ENCODE peak calls at places on chromosomes 11 and 22, in eight cellular contexts. D is body of pancreas, Z is GM23338, T is HCT116, I is adrenal gland, J is PC-3, S is cardiac muscle cell, L is astrocyte. P is an unnamed sample. For H3K36me3, the result is how much of the 10 kb centered on the place peaks cover.

GRCh38 chr11:85698195-85698594 is 12.2 kb upstream of the CCDC89 start:
- DNase-seq in D (no peak), Z (no peak), T (no peak), I (no peak), J (peak), S (no peak), L (no peak), P (no peak)

GRCh38 chr11:109036011-109036410 is 371.1 kb downstream of the DDX10 start:
- DNase-seq in D (no peak), Z (peak), T (no peak), I (no peak), J (no peak), S (no peak), L (no peak), P (no peak)

GRCh38 chr11:63687845-63688244 is 6.5 kb downstream of the RTN3 start:
- DNase-seq in D (no peak), Z (no peak), T (no peak), I (no peak), J (no peak), S (no peak), L (no peak), P (no peak)

GRCh38 chr11:128105950-128106349 is 481.4 kb downstream of the ETS1 start:
- DNase-seq in D (no peak), Z (no peak), T (no peak), I (no peak), J (no peak), S (no peak), L (no peak), P (no peak)

GRCh38 chr22:29268511-29269229 is 602 bp downstream of the EWSR1 start:
- DNase-seq in D (peak), Z (peak), T (peak), I (peak), J (peak), S (peak), L (peak), P (no peak)

GRCh38 chr11:45643585-45643984 is 21.8 kb downstream of the CHST1 start:
- DNase-seq in D (no peak), Z (no peak), T (no peak), I (no peak), J (no peak), S (no peak), L (no peak), P (no peak)

GRCh38 chr11:74949748-74950127 is 672 bp downstream of the SPCS2 start:
- DNase-seq in D (no peak), Z (peak), T (no peak), I (no peak), J (no peak), S (no peak), L (peak), P (no peak)

GRCh38 chr11:832529-833113 is at the start of gene CD151:
- DNase-seq in D (peak), Z (peak), T (no peak), I (peak), J (peak), S (peak), L (no peak), P (no peak)

GRCh38 chr11:2397005-2397404 is 3.5 kb upstream of the TSSC4 start:
- DNase-seq in D (no peak), Z (no peak), T (no peak), I (no peak), J (no peak), S (no peak), L (no peak), P (no peak)
- H3K36me3 ChIP-seq in D (under half), Z (under half), T (under half), I (half or more), J (under half), S (under half), L (under half), P (half or more)

GRCh38 chr11:8426076-8426475 is 162.4 kb upstream of the LMO1 start:
- DNase-seq in D (no peak), Z (no peak), T (no peak), I (no peak), J (no peak), S (no peak), L (no peak), P (no peak)

DNA sequence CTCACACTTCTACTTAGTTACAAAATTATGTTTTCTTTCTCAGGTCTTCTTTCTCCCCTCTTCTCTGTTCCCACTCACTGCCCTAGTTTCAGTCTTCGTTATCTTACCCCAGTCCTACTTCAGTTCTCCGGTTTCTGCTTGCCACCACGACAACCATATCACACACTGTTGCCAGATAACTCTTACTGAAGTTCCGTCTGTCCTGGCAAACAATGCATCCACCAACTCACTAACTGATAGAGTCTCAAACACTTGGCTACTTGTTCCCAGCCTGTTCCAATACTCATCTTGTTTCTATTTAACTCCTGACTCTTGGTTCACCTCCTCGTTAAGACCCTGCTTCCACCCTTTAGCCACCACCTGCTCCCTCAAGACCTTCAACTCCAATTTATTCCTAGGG is 164.5 kb downstream of the STK33 start:
- DNase-seq in D (no peak), Z (no peak), T (no peak), I (no peak), J (no peak), S (no peak), L (no peak), P (no peak)
- H3K27ac ChIP-seq in D (no peak), Z (no peak), T (no peak), I (no peak), J (no peak), S (no peak), L (no peak), P (no peak)

DNA sequence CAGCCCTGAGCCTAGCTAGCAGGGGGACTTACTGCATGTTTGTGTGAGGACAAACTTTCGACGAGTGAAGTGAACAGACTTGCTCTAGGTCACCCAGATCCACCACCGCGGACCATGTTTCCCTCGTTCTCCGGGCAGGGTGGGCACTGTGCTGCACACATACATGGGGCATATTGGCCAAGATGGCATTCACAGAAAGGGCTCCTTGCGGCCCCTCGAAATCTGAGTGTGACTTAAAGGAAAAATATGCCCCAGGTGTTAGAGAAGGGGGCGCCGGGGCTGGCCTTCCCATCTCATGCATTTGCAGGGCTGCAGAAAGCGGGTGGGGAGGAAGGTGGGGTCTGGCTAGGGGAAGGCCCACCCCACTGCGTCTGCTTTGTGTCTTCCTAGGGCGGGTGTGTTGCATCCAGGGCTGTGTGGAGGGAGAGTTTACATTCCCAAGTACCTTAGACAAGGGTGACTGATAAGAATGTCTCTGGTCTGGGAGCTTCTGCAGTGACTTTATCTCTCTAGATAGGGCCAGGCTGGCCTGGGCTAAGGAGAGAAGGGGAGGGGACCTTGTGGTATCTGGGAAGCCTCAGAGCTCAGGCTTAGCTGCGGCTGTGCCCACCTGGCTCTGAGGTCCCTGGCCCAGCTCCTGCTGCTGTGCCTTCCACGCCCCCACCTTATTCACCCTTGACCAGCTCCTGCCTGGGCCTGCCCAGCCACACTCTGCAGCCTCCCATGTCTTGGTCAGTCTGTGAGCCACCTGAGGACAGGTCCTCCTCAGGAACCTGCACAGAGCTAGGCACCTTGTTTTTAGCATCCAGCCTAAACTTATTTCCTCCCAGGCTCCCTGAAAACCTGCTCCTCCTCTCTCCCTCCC is 45.8 kb downstream of the LRRC32 start:
- DNase-seq in D (no peak), Z (no peak), T (no peak), I (no peak), J (no peak), S (no peak), L (no peak), P (peak)
- H3K4me3 ChIP-seq in D (no peak), Z (no peak), T (no peak), I (no peak), J (no peak), S (no peak), L (no peak), P (no peak)

GRCh38 chr11:47148903-47149535 is 27.7 kb downstream of the ARFGAP2 start:
- DNase-seq in D (peak), Z (no peak), T (no peak), I (no peak), J (no peak), S (peak), L (no peak), P (no peak)
- H3K36me3 ChIP-seq in D (under half), Z (under half), T (under half), I (under half), J (under half), S (under half), L (under half), P (under half)

DNA sequence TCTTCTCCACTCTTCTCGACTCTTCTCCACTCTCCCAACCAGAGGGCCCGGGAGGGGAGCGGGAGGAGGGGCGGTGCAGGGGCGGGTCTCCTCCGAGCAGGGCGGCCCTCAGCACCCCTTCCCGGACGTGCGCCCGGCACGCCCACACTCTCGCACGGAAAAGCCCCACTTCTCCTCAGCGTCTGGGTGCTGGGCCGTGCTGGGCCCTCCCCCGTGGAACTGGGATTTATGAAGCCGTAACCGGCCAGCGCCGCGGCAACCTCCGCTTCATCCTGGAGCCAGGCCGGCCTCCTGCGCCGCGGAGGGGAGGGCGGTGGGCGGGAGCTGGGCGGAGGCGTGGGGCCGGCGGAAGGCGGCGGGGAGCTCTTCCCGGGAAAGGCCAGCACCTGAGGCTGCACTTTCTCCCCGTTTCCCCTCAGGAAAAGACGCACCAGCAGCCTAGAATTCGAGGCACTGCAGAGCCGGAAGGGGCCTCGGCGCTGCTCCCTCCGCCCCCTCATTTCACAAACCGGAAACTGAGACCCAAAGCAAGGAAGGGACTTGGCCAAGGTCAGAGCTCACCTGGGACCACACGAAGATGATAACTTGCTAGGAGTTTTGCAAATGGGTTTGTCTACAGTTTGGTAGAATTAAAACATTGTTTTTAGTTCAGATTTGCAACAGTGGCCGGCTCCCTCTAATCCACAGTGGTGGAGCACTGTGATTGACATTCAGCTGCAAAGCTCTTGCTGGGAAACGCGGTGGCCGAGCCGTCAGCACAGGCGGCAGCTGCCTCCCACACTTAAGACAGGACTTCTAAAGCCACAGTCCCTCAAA is 31.6 kb upstream of the JAM3 start:
- DNase-seq in D (peak), Z (peak), T (no peak), I (peak), J (peak), S (peak), L (peak), P (peak)
- H3K27ac ChIP-seq in D (peak), Z (peak), T (no peak), I (peak), J (no peak), S (peak), L (no peak), P (peak)

DNA sequence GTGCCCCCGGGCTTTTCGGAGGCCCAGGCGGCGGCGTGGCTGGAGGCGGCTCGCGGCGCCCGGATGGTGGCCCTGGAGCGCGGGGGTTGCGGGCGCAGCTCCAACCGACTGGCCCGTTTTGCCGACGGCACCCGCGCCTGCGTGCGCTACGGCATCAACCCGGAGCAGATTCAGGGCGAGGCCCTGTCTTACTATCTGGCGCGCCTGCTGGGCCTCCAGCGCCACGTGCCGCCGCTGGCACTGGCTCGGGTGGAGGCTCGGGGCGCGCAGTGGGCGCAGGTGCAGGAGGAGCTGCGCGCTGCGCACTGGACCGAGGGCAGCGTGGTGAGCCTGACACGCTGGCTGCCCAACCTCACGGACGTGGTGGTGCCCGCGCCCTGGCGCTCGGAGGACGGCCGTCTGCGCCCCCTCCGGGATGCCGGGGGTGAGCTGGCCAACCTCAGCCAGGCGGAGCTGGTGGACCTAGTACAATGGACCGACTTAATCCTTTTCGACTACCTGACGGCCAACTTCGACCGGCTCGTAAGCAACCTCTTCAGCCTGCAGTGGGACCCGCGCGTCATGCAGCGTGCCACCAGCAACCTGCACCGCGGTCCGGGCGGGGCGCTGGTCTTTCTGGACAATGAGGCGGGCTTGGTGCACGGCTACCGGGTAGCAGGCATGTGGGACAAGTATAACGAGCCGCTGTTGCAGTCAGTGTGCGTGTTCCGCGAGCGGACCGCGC is 932 bp downstream of the FJX1 start:
- DNase-seq in D (peak), Z (peak), T (no peak), I (peak), J (peak), S (peak), L (peak), P (peak)
- H3K4me3 ChIP-seq in D (peak), Z (peak), T (peak), I (no peak), J (peak), S (peak), L (peak), P (peak)

GRCh38 chr22:36829370-36830002 is 12.7 kb upstream of the PVALB start:
- DNase-seq in D (no peak), Z (no peak), T (no peak), I (no peak), J (no peak), S (no peak), L (no peak), P (no peak)
- H3K36me3 ChIP-seq in D (under half), Z (under half), T (under half), I (under half), J (under half), S (under half), L (under half), P (under half)

GRCh38 chr22:46467006-46467405 is 70.4 kb downstream of the CELSR1 start:
- DNase-seq in D (no peak), Z (no peak), T (no peak), I (no peak), J (no peak), S (no peak), L (no peak), P (no peak)

GRCh38 chr22:46465793-46466192 is 71.6 kb downstream of the CELSR1 start:
- DNase-seq in D (no peak), Z (no peak), T (no peak), I (no peak), J (no peak), S (no peak), L (no peak), P (no peak)

GRCh38 chr22:46464701-46465347 is 72.6 kb downstream of the CELSR1 start:
- DNase-seq in D (no peak), Z (no peak), T (no peak), I (no peak), J (no peak), S (no peak), L (no peak), P (no peak)

GRCh38 chr22:46465348-46465725 is 72.1 kb downstream of the CELSR1 start:
- DNase-seq in D (no peak), Z (no peak), T (no peak), I (no peak), J (no peak), S (no peak), L (no peak), P (no peak)

GRCh38 chr22:46466255-46466676 is 71.2 kb downstream of the CELSR1 start:
- DNase-seq in D (no peak), Z (no peak), T (no peak), I (no peak), J (no peak), S (no peak), L (no peak), P (no peak)
- H3K27ac ChIP-seq in D (no peak), Z (no peak), T (no peak), I (no peak), J (no peak), S (peak), L (no peak), P (no peak)

GRCh38 chr11:118340437-118340836 is 2.1 kb downstream of the CD3D start:
- DNase-seq in D (no peak), Z (no peak), T (no peak), I (no peak), J (no peak), S (no peak), L (no peak), P (no peak)

GRCh38 chr11:118343248-118343647 is 743 bp upstream of the CD3D start:
- DNase-seq in D (no peak), Z (no peak), T (no peak), I (no peak), J (no peak), S (no peak), L (no peak), P (no peak)

GRCh38 chr11:118342503-118343161 is at the start of gene CD3D:
- DNase-seq in D (no peak), Z (peak), T (no peak), I (no peak), J (no peak), S (no peak), L (no peak), P (no peak)

GRCh38 chr11:118343981-118344521 is at the start of gene CD3G:
- DNase-seq in D (no peak), Z (no peak), T (no peak), I (no peak), J (no peak), S (no peak), L (no peak), P (no peak)

DNA sequence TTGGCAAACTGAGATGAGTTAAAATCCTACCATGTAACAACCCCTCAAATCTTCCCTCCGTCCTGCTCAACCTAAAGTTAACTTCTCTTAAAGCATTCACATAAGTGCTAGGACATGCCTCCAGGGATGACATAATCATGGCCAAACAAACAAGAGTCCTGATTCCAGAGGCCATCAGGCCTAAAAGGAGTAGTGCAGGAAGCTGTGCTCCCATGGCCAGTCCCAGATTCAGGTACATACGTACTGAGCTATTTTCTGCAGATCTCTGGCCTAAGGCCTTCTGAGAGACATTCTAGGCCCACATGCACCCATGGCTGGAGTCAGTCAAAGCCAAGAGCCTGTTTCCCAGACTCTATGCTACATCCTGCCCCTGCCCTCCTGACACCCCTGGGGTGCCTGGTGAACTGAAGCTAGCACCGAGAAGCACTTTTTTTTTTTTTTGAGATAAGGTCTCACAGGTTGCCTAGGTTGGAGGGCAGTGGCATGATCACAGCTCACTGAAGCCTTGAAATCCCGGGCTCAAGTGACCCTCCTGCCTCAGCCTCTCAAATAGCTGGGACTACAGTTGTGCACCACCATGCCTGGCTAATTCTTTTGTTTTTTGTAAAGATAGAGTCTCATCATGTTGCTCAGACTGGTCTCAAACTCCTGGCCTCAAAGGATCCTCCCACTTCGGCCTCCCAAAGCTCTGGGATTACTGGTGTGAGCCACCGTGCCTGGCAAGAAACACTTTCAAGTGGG is 586 bp downstream of the CD3D start:
- DNase-seq in D (no peak), Z (no peak), T (no peak), I (no peak), J (no peak), S (no peak), L (no peak), P (no peak)
- H3K4me3 ChIP-seq in D (no peak), Z (no peak), T (no peak), I (no peak), J (no peak), S (no peak), L (no peak), P (peak)

P was measured in Peyer's patch.